ENCODE peak calls at places on chromosomes 1 and 21, in four cellular contexts. P is Peyer's patch, H is adrenal gland, C is prostate gland. E is an unnamed sample. For H3K4me1, the result is how much of the 10 kb centered on the place peaks cover.

GRCh38 chr1:113686891-113687624 is 72.2 kb downstream of the PHTF1 start:
- DNase-seq in H (no peak), P (no peak), C (no peak), E (no peak)

GRCh38 chr1:31926846-31927660 is 11.1 kb downstream of the PTP4A2 start:
- DNase-seq in H (no peak), C (no peak), P (no peak), E (no peak)

GRCh38 chr21:38712076-38712475 is 93.7 kb upstream of the ETS2 start:
- DNase-seq in H (no peak), C (peak), P (no peak), E (peak)

GRCh38 chr1:48338257-48338656 is 115.7 kb downstream of the SLC5A9 start:
- DNase-seq in H (no peak), P (no peak), C (no peak), E (no peak)

GRCh38 chr21:44391345-44392091 is 38.1 kb downstream of the TRPM2 start:
- DNase-seq in P (peak), H (peak), C (no peak), E (peak)

GRCh38 chr1:157831968-157832626 is 9.5 kb downstream of the CD5L start:
- DNase-seq in C (no peak), P (no peak), H (no peak), E (no peak)

GRCh38 chr1:34740161-34740875 is 14.5 kb upstream of the GJB5 start:
- DNase-seq in C (no peak), H (no peak), P (no peak), E (peak)

GRCh38 chr1:151888972-151889570 is 20.2 kb downstream of the THEM4 start:
- DNase-seq in C (no peak), H (no peak), P (no peak), E (no peak)

GRCh38 chr1:32031578-32032286 is 18.1 kb downstream of the KHDRBS1 start:
- DNase-seq in P (no peak), H (no peak), C (no peak), E (no peak)

GRCh38 chr1:159090566-159091546 is 14.3 kb upstream of the AIM2 start:
- DNase-seq in H (no peak), P (no peak), C (no peak), E (no peak)

DNA sequence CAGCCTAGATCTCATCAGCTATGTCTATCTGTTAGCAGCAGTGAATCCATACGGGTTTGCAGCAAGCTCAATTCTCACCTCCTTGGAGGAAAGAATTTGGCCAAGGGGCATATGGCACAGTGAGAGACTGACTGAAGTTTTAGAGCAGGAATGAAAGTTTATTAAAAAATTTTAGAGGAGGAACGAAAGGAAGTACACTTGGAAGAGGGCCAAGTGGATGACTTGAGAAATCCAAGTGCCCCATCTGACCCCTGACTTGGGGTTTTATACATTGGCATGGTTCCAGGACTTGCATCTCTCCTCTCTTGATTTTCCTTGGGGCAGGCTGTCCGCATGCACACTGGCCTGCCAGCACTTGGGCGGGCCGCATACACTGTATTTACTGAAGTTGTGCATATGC is 9.2 kb upstream of the OSBPL9 start:
- DNase-seq in H (peak), C (no peak), P (no peak), E (no peak)
- TF ChIP-seq POLR2A in H (no peak), C (no peak), P (no peak), E (no peak)

GRCh38 chr21:35753308-35753707 is 307.0 kb downstream of the SETD4 start:
- DNase-seq in C (no peak), P (no peak), H (no peak), E (no peak)

GRCh38 chr21:35754583-35754982 is 305.7 kb downstream of the SETD4 start:
- DNase-seq in C (no peak), H (no peak), P (no peak), E (no peak)

GRCh38 chr21:35748683-35749314 is 311.5 kb downstream of the SETD4 start:
- DNase-seq in H (no peak), P (no peak), C (no peak), E (no peak)

GRCh38 chr21:35751171-35751570 is 309.2 kb downstream of the SETD4 start:
- DNase-seq in P (no peak), C (no peak), H (no peak), E (no peak)

GRCh38 chr21:35749904-35750303 is 310.4 kb downstream of the SETD4 start:
- DNase-seq in C (no peak), P (no peak), H (no peak), E (no peak)
- H3K4me1 ChIP-seq in C (under half), P (under half), H (under half), E (under half)

DNA sequence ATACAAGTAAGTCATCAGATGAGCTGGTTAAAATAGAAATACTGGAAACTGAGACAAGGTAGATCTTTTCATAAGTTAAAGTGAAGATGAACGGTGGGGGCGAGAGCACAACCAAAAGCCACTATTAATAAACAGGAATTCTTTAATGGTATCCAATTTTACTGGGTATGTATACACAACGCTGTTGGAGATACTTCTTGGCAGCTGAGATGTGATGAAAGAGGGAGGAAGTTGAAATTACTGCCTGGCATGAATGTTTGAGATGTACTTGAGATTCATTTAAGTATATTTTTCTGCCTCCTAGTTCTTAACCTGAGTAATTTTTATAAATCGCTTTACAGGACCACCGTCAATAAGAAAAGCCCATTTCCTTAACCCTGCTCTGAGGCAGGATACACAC is 110.0 kb upstream of the ZRANB2 start:
- DNase-seq in P (no peak), C (no peak), H (no peak), E (no peak)
- H3K4me3 ChIP-seq in P (no peak), C (no peak), H (no peak), E (no peak)

GRCh38 chr1:239619190-239619589 is 232.8 kb downstream of the CHRM3 start:
- DNase-seq in P (no peak), H (no peak), C (no peak), E (no peak)

GRCh38 chr1:239616686-239617085 is 230.3 kb downstream of the CHRM3 start:
- DNase-seq in H (no peak), C (no peak), P (no peak), E (no peak)

GRCh38 chr1:239617259-239617658 is 230.9 kb downstream of the CHRM3 start:
- DNase-seq in P (no peak), C (no peak), H (no peak), E (no peak)
- TF ChIP-seq POLR2A in P (no peak), C (no peak), H (no peak), E (no peak)

GRCh38 chr1:24951337-24951736 is 21.3 kb upstream of the RUNX3 start:
- DNase-seq in H (no peak), P (no peak), C (no peak), E (no peak)
- H3K4me1 ChIP-seq in H (under half), P (under half), C (under half), E (under half)

DNA sequence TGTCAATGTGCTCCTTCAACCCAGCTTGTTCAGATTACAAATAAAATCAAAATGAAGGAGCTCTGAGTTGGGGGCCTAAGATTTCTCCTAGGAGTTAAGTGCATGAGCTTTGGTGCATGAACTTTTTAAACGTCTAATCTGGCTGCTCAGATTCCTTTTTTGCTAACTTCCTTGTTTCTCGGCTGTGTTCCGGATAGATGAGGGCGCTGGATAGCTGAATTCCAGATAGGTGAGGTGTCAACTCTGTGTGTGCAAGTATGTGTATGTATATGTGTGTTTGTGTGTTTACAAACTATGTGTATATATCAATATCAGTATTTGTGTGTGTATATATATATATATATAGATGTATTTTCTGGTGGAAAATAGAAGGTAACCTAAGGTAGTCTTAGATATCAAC is 37.5 kb upstream of the RCAN3 start:
- DNase-seq in C (no peak), H (no peak), P (no peak), E (no peak)
- H3K4me3 ChIP-seq in C (no peak), H (no peak), P (no peak), E (no peak)